ENCODE peak calls at places on chromosomes 16 and 17, in six cellular contexts. One of them, this sample, is unnamed. For H3K79me1, the result is how much of the 10 kb centered on the place peaks cover.

GRCh38 chr16:53147500-53148065 is 92.8 kb downstream of the CHD9 start:
- DNase-seq in mesenchymal stem cell: no peak
- DNase-seq in H1: no peak
- DNase-seq in IMR-90: no peak
- DNase-seq in trophoblast cell: no peak
- DNase-seq in H9: no peak
- DNase-seq in this sample: no peak

GRCh38 chr16:14193316-14193871 is 122.3 kb downstream of the MRTFB start:
- DNase-seq in mesenchymal stem cell: no peak
- DNase-seq in IMR-90: no peak
- DNase-seq in H9: no peak
- DNase-seq in trophoblast cell: no peak
- DNase-seq in H1: no peak
- DNase-seq in this sample: no peak

GRCh38 chr17:33595783-33596182 is 302.7 kb upstream of the ASIC2 start:
- DNase-seq in trophoblast cell: no peak
- DNase-seq in IMR-90: no peak
- DNase-seq in H1: no peak
- DNase-seq in mesenchymal stem cell: no peak
- DNase-seq in H9: no peak
- DNase-seq in this sample: peak

GRCh38 chr17:74514632-74515035 is 16.6 kb downstream of the CD300LB start:
- DNase-seq in H9: no peak
- DNase-seq in H1: no peak
- DNase-seq in IMR-90: no peak
- DNase-seq in trophoblast cell: no peak
- DNase-seq in mesenchymal stem cell: no peak
- DNase-seq in this sample: no peak

GRCh38 chr17:44878627-44879221 is 20.5 kb downstream of the EFTUD2 start:
- DNase-seq in mesenchymal stem cell: peak
- DNase-seq in H1: no peak
- DNase-seq in H9: no peak
- DNase-seq in IMR-90: peak
- DNase-seq in trophoblast cell: peak
- DNase-seq in this sample: no peak

GRCh38 chr17:75913537-75914210 is 9.0 kb upstream of the MRPL38 start:
- DNase-seq in trophoblast cell: no peak
- DNase-seq in H1: no peak
- DNase-seq in IMR-90: no peak
- DNase-seq in H9: no peak
- DNase-seq in mesenchymal stem cell: no peak
- DNase-seq in this sample: no peak

GRCh38 chr17:15507896-15508295 is 40.5 kb upstream of the CDRT4 start:
- DNase-seq in H1: no peak
- DNase-seq in H9: no peak
- DNase-seq in mesenchymal stem cell: no peak
- DNase-seq in IMR-90: peak
- DNase-seq in trophoblast cell: no peak
- DNase-seq in this sample: no peak

GRCh38 chr17:66399441-66399840 is 97.0 kb downstream of the PRKCA start:
- DNase-seq in mesenchymal stem cell: no peak
- DNase-seq in trophoblast cell: no peak
- DNase-seq in H9: no peak
- DNase-seq in IMR-90: no peak
- DNase-seq in H1: no peak
- DNase-seq in this sample: no peak

GRCh38 chr17:71995570-71995969 is 125.2 kb upstream of the SOX9 start:
- DNase-seq in H9: no peak
- DNase-seq in trophoblast cell: no peak
- DNase-seq in IMR-90: peak
- DNase-seq in mesenchymal stem cell: no peak
- DNase-seq in H1: no peak
- DNase-seq in this sample: no peak

GRCh38 chr17:48241131-48241591 is 133.6 kb downstream of the SNX11 start:
- DNase-seq in trophoblast cell: no peak
- DNase-seq in H9: no peak
- DNase-seq in H1: no peak
- DNase-seq in IMR-90: peak
- DNase-seq in mesenchymal stem cell: peak
- DNase-seq in this sample: no peak

GRCh38 chr16:86510465-86511261 is at the start of gene FOXF1:
- DNase-seq in mesenchymal stem cell: peak
- DNase-seq in IMR-90: peak
- DNase-seq in trophoblast cell: no peak
- DNase-seq in H9: peak
- DNase-seq in H1: no peak
- DNase-seq in this sample: peak

GRCh38 chr16:14015948-14016347 is 55.2 kb upstream of the MRTFB start:
- DNase-seq in H1: no peak
- DNase-seq in H9: no peak
- DNase-seq in mesenchymal stem cell: peak
- DNase-seq in IMR-90: peak
- DNase-seq in trophoblast cell: peak
- DNase-seq in this sample: no peak

GRCh38 chr17:36641877-36642845 is 40.8 kb downstream of the MRM1 start:
- DNase-seq in mesenchymal stem cell: no peak
- DNase-seq in trophoblast cell: no peak
- DNase-seq in IMR-90: no peak
- DNase-seq in H9: peak
- DNase-seq in H1: no peak
- DNase-seq in this sample: no peak

GRCh38 chr17:61452301-61453290 is at the start of gene TBX4:
- DNase-seq in H1: no peak
- DNase-seq in mesenchymal stem cell: peak
- DNase-seq in trophoblast cell: no peak
- DNase-seq in IMR-90: no peak
- DNase-seq in H9: peak
- DNase-seq in this sample: no peak

GRCh38 chr17:7043195-7043543 is 723 bp downstream of the SLC16A11 start:
- DNase-seq in mesenchymal stem cell: no peak
- DNase-seq in trophoblast cell: no peak
- DNase-seq in IMR-90: no peak
- DNase-seq in H1: no peak
- DNase-seq in H9: no peak
- DNase-seq in this sample: no peak

GRCh38 chr17:10127819-10128375 is 70.5 kb downstream of the GAS7 start:
- DNase-seq in H9: no peak
- DNase-seq in trophoblast cell: no peak
- DNase-seq in mesenchymal stem cell: peak
- DNase-seq in IMR-90: peak
- DNase-seq in H1: peak
- DNase-seq in this sample: no peak

GRCh38 chr16:26777821-26778220 is 288.9 kb upstream of the C16orf82 start:
- DNase-seq in H1: no peak
- DNase-seq in H9: no peak
- DNase-seq in mesenchymal stem cell: no peak
- DNase-seq in trophoblast cell: no peak
- DNase-seq in IMR-90: no peak
- DNase-seq in this sample: no peak

GRCh38 chr16:26430618-26431017 is 636.1 kb upstream of the C16orf82 start:
- DNase-seq in mesenchymal stem cell: no peak
- DNase-seq in H1: no peak
- DNase-seq in H9: no peak
- DNase-seq in IMR-90: no peak
- DNase-seq in trophoblast cell: no peak
- DNase-seq in this sample: no peak

GRCh38 chr16:54538241-54538640 is 251.7 kb upstream of the IRX3 start:
- DNase-seq in IMR-90: no peak
- DNase-seq in trophoblast cell: peak
- DNase-seq in H9: no peak
- DNase-seq in H1: no peak
- DNase-seq in mesenchymal stem cell: no peak
- DNase-seq in this sample: no peak

GRCh38 chr17:33112763-33113162 is 121.1 kb downstream of the SPACA3 start:
- DNase-seq in H1: no peak
- DNase-seq in H9: no peak
- DNase-seq in mesenchymal stem cell: no peak
- DNase-seq in IMR-90: peak
- DNase-seq in trophoblast cell: peak
- DNase-seq in this sample: no peak

GRCh38 chr17:66459811-66460270 is 157.4 kb downstream of the PRKCA start:
- DNase-seq in IMR-90: peak
- DNase-seq in mesenchymal stem cell: peak
- DNase-seq in trophoblast cell: peak
- DNase-seq in H9: no peak
- DNase-seq in H1: no peak
- DNase-seq in this sample: no peak

GRCh38 chr16:83622010-83622409 is 185.8 kb upstream of the HSBP1 start:
- DNase-seq in H9: no peak
- DNase-seq in H1: no peak
- DNase-seq in IMR-90: no peak
- DNase-seq in mesenchymal stem cell: no peak
- DNase-seq in trophoblast cell: no peak
- DNase-seq in this sample: no peak

GRCh38 chr16:4381072-4381934 is 9.7 kb downstream of the VASN start:
- DNase-seq in mesenchymal stem cell: no peak
- DNase-seq in trophoblast cell: peak
- DNase-seq in H9: no peak
- DNase-seq in H1: no peak
- DNase-seq in IMR-90: no peak
- DNase-seq in this sample: no peak

GRCh38 chr16:85563515-85564276 is 49.4 kb upstream of the GSE1 start:
- DNase-seq in H9: no peak
- DNase-seq in H1: no peak
- DNase-seq in trophoblast cell: no peak
- DNase-seq in IMR-90: peak
- DNase-seq in mesenchymal stem cell: peak
- DNase-seq in this sample: no peak

GRCh38 chr16:1042776-1043349 is 29.7 kb upstream of the SSTR5 start:
- DNase-seq in trophoblast cell: peak
- DNase-seq in H9: no peak
- DNase-seq in mesenchymal stem cell: no peak
- DNase-seq in IMR-90: no peak
- DNase-seq in H1: no peak
- DNase-seq in this sample: no peak

GRCh38 chr17:9878791-9879525 is 26.1 kb downstream of the RCVRN start:
- DNase-seq in H1: no peak
- DNase-seq in mesenchymal stem cell: peak
- DNase-seq in H9: no peak
- DNase-seq in IMR-90: peak
- DNase-seq in trophoblast cell: no peak
- DNase-seq in this sample: no peak

GRCh38 chr16:10314811-10315210 is 71.0 kb upstream of the ATF7IP2 start:
- DNase-seq in H1: no peak
- DNase-seq in IMR-90: no peak
- DNase-seq in H9: no peak
- DNase-seq in trophoblast cell: no peak
- DNase-seq in mesenchymal stem cell: no peak
- DNase-seq in this sample: no peak

GRCh38 chr16:89320717-89321501 is 103.4 kb downstream of the ZNF778 start:
- DNase-seq in H1: no peak
- DNase-seq in IMR-90: peak
- DNase-seq in mesenchymal stem cell: peak
- DNase-seq in trophoblast cell: peak
- DNase-seq in H9: peak
- DNase-seq in this sample: no peak
- H3K79me1 ChIP-seq in H1: under half
- H3K79me1 ChIP-seq in IMR-90: half or more
- H3K79me1 ChIP-seq in mesenchymal stem cell: under half
- H3K79me1 ChIP-seq in trophoblast cell: under half
- H3K79me1 ChIP-seq in H9: under half
- H3K79me1 ChIP-seq in this sample: under half

DNA sequence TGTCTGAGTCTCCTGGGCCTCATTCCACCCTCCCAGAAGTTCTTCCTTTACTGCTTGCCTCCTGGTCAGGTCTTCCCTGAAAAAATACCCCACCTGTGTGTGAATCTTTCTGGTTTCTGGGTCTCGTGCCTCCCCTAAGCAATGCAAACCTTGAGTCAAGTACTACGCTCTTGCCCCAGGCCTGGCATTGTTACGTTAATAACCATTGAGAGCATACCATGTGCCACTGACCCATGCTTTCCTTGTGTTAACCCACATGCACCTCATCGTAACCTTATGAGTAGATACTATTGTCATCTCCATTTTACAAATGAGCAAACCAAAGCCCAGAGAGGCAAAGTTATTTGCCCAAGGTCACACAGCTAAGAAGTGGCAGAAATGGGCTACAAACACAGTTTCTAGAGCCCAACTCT is 25.4 kb upstream of the TOB1 start:
- DNase-seq in trophoblast cell: no peak
- DNase-seq in H9: peak
- DNase-seq in mesenchymal stem cell: no peak
- DNase-seq in IMR-90: no peak
- DNase-seq in H1: no peak
- DNase-seq in this sample: no peak
- H3K27ac ChIP-seq in trophoblast cell: no peak
- H3K27ac ChIP-seq in H9: no peak
- H3K27ac ChIP-seq in mesenchymal stem cell: no peak
- H3K27ac ChIP-seq in IMR-90: no peak
- H3K27ac ChIP-seq in H1: no peak
- H3K27ac ChIP-seq in this sample: no peak

GRCh38 chr17:80095038-80095843 is 6.1 kb upstream of the GAA start:
- DNase-seq in IMR-90: no peak
- DNase-seq in H9: peak
- DNase-seq in trophoblast cell: no peak
- DNase-seq in mesenchymal stem cell: no peak
- DNase-seq in H1: no peak
- DNase-seq in this sample: no peak
- H2AFZ ChIP-seq in IMR-90: peak
- H2AFZ ChIP-seq in H9: no peak
- H2AFZ ChIP-seq in trophoblast cell: no peak
- H2AFZ ChIP-seq in mesenchymal stem cell: no peak
- H2AFZ ChIP-seq in H1: no peak
- H2AFZ ChIP-seq in this sample: peak

DNA sequence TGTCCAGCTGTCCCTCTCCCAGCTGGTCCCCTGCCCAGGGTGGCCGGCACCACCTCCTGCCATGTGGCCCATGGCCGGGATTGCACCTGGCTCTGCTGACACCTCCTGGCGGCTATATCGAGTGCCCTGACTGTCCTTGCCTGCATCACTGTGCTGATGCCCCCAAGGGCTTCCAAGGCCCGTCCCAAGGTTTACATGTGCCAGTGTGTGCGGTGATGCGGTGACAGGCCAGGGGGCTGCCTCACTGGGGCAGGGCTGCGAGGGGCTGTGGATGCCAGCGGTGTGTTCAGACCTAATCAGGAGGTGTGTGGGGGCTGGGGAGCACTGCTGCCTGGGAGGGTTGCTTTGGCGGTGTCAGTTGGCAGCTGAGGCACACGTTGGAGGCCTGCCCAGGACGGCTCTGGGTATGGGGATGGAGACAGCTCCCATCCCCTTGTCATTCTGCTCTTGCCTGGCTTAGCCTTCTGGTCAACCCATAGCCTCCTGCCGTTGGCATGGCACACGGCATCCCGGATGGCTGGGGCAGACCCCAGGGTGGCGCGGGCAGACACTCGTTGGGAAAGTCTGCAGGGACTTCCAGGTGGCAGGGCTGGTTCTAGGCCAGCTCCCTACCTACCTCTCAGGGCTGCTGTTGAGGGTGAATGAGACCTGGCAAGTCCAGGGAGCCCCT is 5.5 kb downstream of the MAP2K3 start:
- DNase-seq in H9: no peak
- DNase-seq in IMR-90: no peak
- DNase-seq in trophoblast cell: no peak
- DNase-seq in H1: no peak
- DNase-seq in mesenchymal stem cell: no peak
- DNase-seq in this sample: no peak
- H3K79me1 ChIP-seq in H9: under half
- H3K79me1 ChIP-seq in IMR-90: under half
- H3K79me1 ChIP-seq in trophoblast cell: under half
- H3K79me1 ChIP-seq in H1: under half
- H3K79me1 ChIP-seq in mesenchymal stem cell: under half
- H3K79me1 ChIP-seq in this sample: under half